ENCODE peak calls at places on chromosomes 4 and X, in ten cellular contexts. T is A549; U is psoas muscle; P is AG08396; R is stimulated activated naive CD8-positive, alpha-beta T cell treated with anti-CD3 and anti-CD28 coated beads, Interleukin-15, Interleukin-2, amounts not matched to agents 100 U/mL and 50 U/mL, for 24 hours; A is HFFc6; J is GM23248; X is fibroblast of the aortic adventitia; C is left ventricle myocardium superior; Z is amniotic epithelial cell. S is an unnamed sample.

GRCh38 chrX:14030248-14030592 is 528 bp upstream of the GEMIN8 start:
- DNase-seq in X (peak), C (no peak), U (no peak), J (peak), P (peak), Z (peak), A (peak), T (no peak), R (no peak), S (peak)

GRCh38 chr4:1622956-1623355 is 61.2 kb downstream of the FAM53A start:
- DNase-seq in J (no peak), A (no peak), X (no peak), U (no peak), C (no peak), R (no peak), T (no peak), P (no peak), Z (no peak), S (no peak)

GRCh38 chrX:24466025-24466424 is 939 bp downstream of the PDK3 start:
- DNase-seq in Z (no peak), X (no peak), J (no peak), A (no peak), C (no peak), U (no peak), R (peak), P (no peak), T (no peak), S (no peak)

GRCh38 chr4:54658321-54659093 is 750 bp downstream of the KIT start:
- DNase-seq in J (peak), R (peak), Z (peak), T (no peak), X (peak), A (peak), C (peak), P (peak), U (peak), S (peak)

GRCh38 chr4:138275946-138276621 is 33.9 kb upstream of the SLC7A11 start:
- DNase-seq in A (peak), C (no peak), U (no peak), X (peak), R (no peak), Z (peak), J (peak), T (peak), P (peak), S (peak)

GRCh38 chr4:38177792-38178665 is 217.8 kb downstream of the PTTG2 start:
- DNase-seq in U (peak), P (no peak), X (peak), T (no peak), J (peak), A (no peak), C (peak), R (peak), Z (peak), S (no peak)

GRCh38 chr4:31793907-31794306 is 1073.7 kb downstream of the PCDH7 start:
- DNase-seq in U (no peak), T (no peak), A (no peak), J (no peak), R (no peak), C (no peak), P (no peak), X (no peak), Z (peak), S (no peak)

GRCh38 chr4:41939016-41939623 is 3.9 kb downstream of the TMEM33 start:
- DNase-seq in Z (peak), T (no peak), P (no peak), R (no peak), U (no peak), A (no peak), J (peak), X (peak), C (no peak), S (no peak)

S was measured in A172.